ENCODE peak calls at places on chromosomes 13 and 19, in eight cellular contexts. Q is stimulated activated CD4-positive, alpha-beta T cell treated with anti-CD3 and anti-CD28 coated beads, Interleukin-2, amount 100 ng/mL, for 24 hours; J is A172; W is neural crest cell; I is NCI-H226; T is stimulated activated naive CD8-positive, alpha-beta T cell treated with anti-CD3 and anti-CD28 coated beads, Interleukin-15, Interleukin-2, amounts not matched to agents 100 U/mL and 50 U/mL, for 24 hours; G is AG04449; D is fibroblast of pulmonary artery. A is an unnamed sample.

GRCh38 chr19:3958836-3959765 is 11.8 kb downstream of the DAPK3 start:
- DNase-seq in Q (no peak), J (no peak), W (no peak), I (no peak), T (no peak), G (no peak), D (no peak), A (no peak)

GRCh38 chr13:72565893-72566292 is 161.5 kb downstream of the MZT1 start:
- DNase-seq in Q (no peak), J (peak), W (no peak), I (peak), T (no peak), G (no peak), D (peak), A (peak)

GRCh38 chr19:53864308-53864836 is 3.3 kb upstream of the MYADM start:
- DNase-seq in Q (no peak), J (no peak), W (no peak), I (no peak), T (no peak), G (no peak), D (no peak), A (no peak)

GRCh38 chr13:109600078-109600477 is 186.3 kb downstream of the IRS2 start:
- DNase-seq in Q (no peak), J (no peak), W (no peak), I (no peak), T (no peak), G (no peak), D (no peak), A (no peak)

GRCh38 chr13:44759723-44760360 is 183.7 kb upstream of the TSC22D1 start:
- DNase-seq in Q (no peak), J (no peak), W (no peak), I (no peak), T (no peak), G (no peak), D (peak), A (no peak)

GRCh38 chr19:1361601-1362384 is 21.9 kb upstream of the NDUFS7 start:
- DNase-seq in Q (no peak), J (peak), W (no peak), I (no peak), T (no peak), G (no peak), D (peak), A (no peak)

GRCh38 chr19:41859213-41859617 is 840 bp upstream of the RPS19 start:
- DNase-seq in Q (no peak), J (no peak), W (no peak), I (no peak), T (no peak), G (no peak), D (no peak), A (no peak)

GRCh38 chr13:106477303-106477702 is 58.2 kb downstream of the EFNB2 start:
- DNase-seq in Q (no peak), J (no peak), W (no peak), I (no peak), T (no peak), G (no peak), D (no peak), A (no peak)

GRCh38 chr13:23578411-23579071 is 8.3 kb downstream of the TNFRSF19 start:
- DNase-seq in Q (peak), J (peak), W (peak), I (peak), T (peak), G (no peak), D (peak), A (no peak)

GRCh38 chr13:30334663-30335386 is 27.5 kb upstream of the KATNAL1 start:
- DNase-seq in Q (no peak), J (no peak), W (peak), I (no peak), T (no peak), G (no peak), D (peak), A (peak)

GRCh38 chr13:93771782-93772181 is 545.2 kb downstream of the GPC6 start:
- DNase-seq in Q (no peak), J (no peak), W (no peak), I (peak), T (no peak), G (no peak), D (peak), A (no peak)

GRCh38 chr19:4057913-4058695 is 8.6 kb downstream of the ZBTB7A start:
- DNase-seq in Q (peak), J (peak), W (no peak), I (peak), T (peak), G (no peak), D (peak), A (peak)

GRCh38 chr19:48443262-48443661 is 2.5 kb upstream of the GRWD1 start:
- DNase-seq in Q (no peak), J (no peak), W (no peak), I (no peak), T (no peak), G (no peak), D (no peak), A (no peak)